ENCODE peak calls at places on chromosomes 7 and 10, in five cellular contexts. One of them, this sample, is unnamed.

GRCh38 chr7:70384891-70385290 is 747.1 kb upstream of the GALNT17 start:
- DNase-seq in B cell: no peak
- DNase-seq in Daoy: peak
- DNase-seq in stimulated activated CD4-positive, alpha-beta T cell treated with anti-CD3 and anti-CD28 coated beads, Interleukin-1b, Interleukin-23, amount 100 ng/mL, for 48 hours: no peak
- DNase-seq in Calu3: no peak
- DNase-seq in this sample: no peak

GRCh38 chr7:55192718-55193117 is 172.4 kb upstream of the LANCL2 start:
- DNase-seq in Daoy: peak
- DNase-seq in B cell: no peak
- DNase-seq in Calu3: no peak
- DNase-seq in stimulated activated CD4-positive, alpha-beta T cell treated with anti-CD3 and anti-CD28 coated beads, Interleukin-1b, Interleukin-23, amount 100 ng/mL, for 48 hours: no peak
- DNase-seq in this sample: no peak

GRCh38 chr7:132869166-132869861 is 212.6 kb downstream of the CHCHD3 start:
- DNase-seq in Daoy: no peak
- DNase-seq in Calu3: no peak
- DNase-seq in B cell: peak
- DNase-seq in stimulated activated CD4-positive, alpha-beta T cell treated with anti-CD3 and anti-CD28 coated beads, Interleukin-1b, Interleukin-23, amount 100 ng/mL, for 48 hours: no peak
- DNase-seq in this sample: no peak

GRCh38 chr10:49081532-49082275 is 33.6 kb downstream of the VSTM4 start:
- DNase-seq in stimulated activated CD4-positive, alpha-beta T cell treated with anti-CD3 and anti-CD28 coated beads, Interleukin-1b, Interleukin-23, amount 100 ng/mL, for 48 hours: no peak
- DNase-seq in Calu3: no peak
- DNase-seq in Daoy: no peak
- DNase-seq in B cell: no peak
- DNase-seq in this sample: no peak

GRCh38 chr10:43928425-43928968 is 279.8 kb upstream of the ZNF32 start:
- DNase-seq in stimulated activated CD4-positive, alpha-beta T cell treated with anti-CD3 and anti-CD28 coated beads, Interleukin-1b, Interleukin-23, amount 100 ng/mL, for 48 hours: no peak
- DNase-seq in Daoy: no peak
- DNase-seq in B cell: no peak
- DNase-seq in Calu3: no peak
- DNase-seq in this sample: no peak

GRCh38 chr7:63931985-63932577 is 66.6 kb upstream of the ZNF722 start:
- DNase-seq in Daoy: no peak
- DNase-seq in Calu3: no peak
- DNase-seq in B cell: no peak
- DNase-seq in stimulated activated CD4-positive, alpha-beta T cell treated with anti-CD3 and anti-CD28 coated beads, Interleukin-1b, Interleukin-23, amount 100 ng/mL, for 48 hours: no peak
- DNase-seq in this sample: no peak

GRCh38 chr10:48509974-48510692 is 94.7 kb downstream of the ARHGAP22 start:
- DNase-seq in Daoy: no peak
- DNase-seq in stimulated activated CD4-positive, alpha-beta T cell treated with anti-CD3 and anti-CD28 coated beads, Interleukin-1b, Interleukin-23, amount 100 ng/mL, for 48 hours: no peak
- DNase-seq in B cell: no peak
- DNase-seq in Calu3: peak
- DNase-seq in this sample: peak

GRCh38 chr7:132225216-132226030 is 350.8 kb downstream of the PLXNA4 start:
- DNase-seq in B cell: no peak
- DNase-seq in Calu3: peak
- DNase-seq in Daoy: peak
- DNase-seq in stimulated activated CD4-positive, alpha-beta T cell treated with anti-CD3 and anti-CD28 coated beads, Interleukin-1b, Interleukin-23, amount 100 ng/mL, for 48 hours: no peak
- DNase-seq in this sample: peak

GRCh38 chr10:87870154-87870553 is 6.7 kb downstream of the PTEN start:
- DNase-seq in B cell: no peak
- DNase-seq in Calu3: no peak
- DNase-seq in stimulated activated CD4-positive, alpha-beta T cell treated with anti-CD3 and anti-CD28 coated beads, Interleukin-1b, Interleukin-23, amount 100 ng/mL, for 48 hours: no peak
- DNase-seq in Daoy: no peak
- DNase-seq in this sample: no peak

GRCh38 chr7:19747740-19748339 is 25.6 kb downstream of the TMEM196 start:
- DNase-seq in B cell: peak
- DNase-seq in stimulated activated CD4-positive, alpha-beta T cell treated with anti-CD3 and anti-CD28 coated beads, Interleukin-1b, Interleukin-23, amount 100 ng/mL, for 48 hours: no peak
- DNase-seq in Calu3: peak
- DNase-seq in Daoy: peak
- DNase-seq in this sample: no peak

GRCh38 chr7:152015600-152015999 is 9.9 kb upstream of the GALNT11 start:
- DNase-seq in Daoy: no peak
- DNase-seq in B cell: no peak
- DNase-seq in Calu3: no peak
- DNase-seq in stimulated activated CD4-positive, alpha-beta T cell treated with anti-CD3 and anti-CD28 coated beads, Interleukin-1b, Interleukin-23, amount 100 ng/mL, for 48 hours: no peak
- DNase-seq in this sample: no peak

GRCh38 chr10:77296534-77297369 is 340.9 kb downstream of the KCNMA1 start:
- DNase-seq in B cell: no peak
- DNase-seq in Daoy: no peak
- DNase-seq in stimulated activated CD4-positive, alpha-beta T cell treated with anti-CD3 and anti-CD28 coated beads, Interleukin-1b, Interleukin-23, amount 100 ng/mL, for 48 hours: no peak
- DNase-seq in Calu3: no peak
- DNase-seq in this sample: peak

GRCh38 chr10:103708627-103709288 is 146.6 kb downstream of the SH3PXD2A start:
- DNase-seq in B cell: no peak
- DNase-seq in Daoy: no peak
- DNase-seq in Calu3: no peak
- DNase-seq in stimulated activated CD4-positive, alpha-beta T cell treated with anti-CD3 and anti-CD28 coated beads, Interleukin-1b, Interleukin-23, amount 100 ng/mL, for 48 hours: no peak
- DNase-seq in this sample: no peak

GRCh38 chr10:7984896-7985295 is 69.6 kb upstream of the GATA3 start:
- DNase-seq in stimulated activated CD4-positive, alpha-beta T cell treated with anti-CD3 and anti-CD28 coated beads, Interleukin-1b, Interleukin-23, amount 100 ng/mL, for 48 hours: no peak
- DNase-seq in Daoy: no peak
- DNase-seq in B cell: no peak
- DNase-seq in Calu3: no peak
- DNase-seq in this sample: no peak

GRCh38 chr7:139758388-139758787 is 19.4 kb downstream of the HIPK2 start:
- DNase-seq in Daoy: no peak
- DNase-seq in B cell: no peak
- DNase-seq in stimulated activated CD4-positive, alpha-beta T cell treated with anti-CD3 and anti-CD28 coated beads, Interleukin-1b, Interleukin-23, amount 100 ng/mL, for 48 hours: no peak
- DNase-seq in Calu3: no peak
- DNase-seq in this sample: peak

GRCh38 chr10:103620357-103620749 is 126.8 kb downstream of the NEURL1 start:
- DNase-seq in B cell: no peak
- DNase-seq in stimulated activated CD4-positive, alpha-beta T cell treated with anti-CD3 and anti-CD28 coated beads, Interleukin-1b, Interleukin-23, amount 100 ng/mL, for 48 hours: no peak
- DNase-seq in Daoy: no peak
- DNase-seq in Calu3: no peak
- DNase-seq in this sample: no peak

GRCh38 chr10:92965314-92965713 is 95.3 kb upstream of the CYP26C1 start:
- DNase-seq in Daoy: peak
- DNase-seq in Calu3: no peak
- DNase-seq in stimulated activated CD4-positive, alpha-beta T cell treated with anti-CD3 and anti-CD28 coated beads, Interleukin-1b, Interleukin-23, amount 100 ng/mL, for 48 hours: no peak
- DNase-seq in B cell: no peak
- DNase-seq in this sample: no peak

GRCh38 chr10:45395554-45395953 is 21.5 kb downstream of the ALOX5 start:
- DNase-seq in Daoy: no peak
- DNase-seq in stimulated activated CD4-positive, alpha-beta T cell treated with anti-CD3 and anti-CD28 coated beads, Interleukin-1b, Interleukin-23, amount 100 ng/mL, for 48 hours: no peak
- DNase-seq in Calu3: no peak
- DNase-seq in B cell: no peak
- DNase-seq in this sample: no peak

GRCh38 chr7:44116087-44116788 is 7.1 kb downstream of the POLD2 start:
- DNase-seq in Calu3: no peak
- DNase-seq in stimulated activated CD4-positive, alpha-beta T cell treated with anti-CD3 and anti-CD28 coated beads, Interleukin-1b, Interleukin-23, amount 100 ng/mL, for 48 hours: no peak
- DNase-seq in Daoy: no peak
- DNase-seq in B cell: no peak
- DNase-seq in this sample: no peak

GRCh38 chr7:69038915-69039314 is 559.4 kb upstream of the AUTS2 start:
- DNase-seq in Calu3: no peak
- DNase-seq in stimulated activated CD4-positive, alpha-beta T cell treated with anti-CD3 and anti-CD28 coated beads, Interleukin-1b, Interleukin-23, amount 100 ng/mL, for 48 hours: no peak
- DNase-seq in B cell: no peak
- DNase-seq in Daoy: no peak
- DNase-seq in this sample: no peak

GRCh38 chr7:5086256-5086655 is 40.6 kb downstream of the RBAK start:
- DNase-seq in stimulated activated CD4-positive, alpha-beta T cell treated with anti-CD3 and anti-CD28 coated beads, Interleukin-1b, Interleukin-23, amount 100 ng/mL, for 48 hours: no peak
- DNase-seq in Calu3: no peak
- DNase-seq in Daoy: no peak
- DNase-seq in B cell: no peak
- DNase-seq in this sample: no peak

GRCh38 chr7:11232462-11232861 is 258.8 kb downstream of the PHF14 start:
- DNase-seq in Daoy: peak
- DNase-seq in B cell: no peak
- DNase-seq in stimulated activated CD4-positive, alpha-beta T cell treated with anti-CD3 and anti-CD28 coated beads, Interleukin-1b, Interleukin-23, amount 100 ng/mL, for 48 hours: no peak
- DNase-seq in Calu3: no peak
- DNase-seq in this sample: no peak

GRCh38 chr10:3961082-3961481 is 176.1 kb upstream of the KLF6 start:
- DNase-seq in Calu3: no peak
- DNase-seq in stimulated activated CD4-positive, alpha-beta T cell treated with anti-CD3 and anti-CD28 coated beads, Interleukin-1b, Interleukin-23, amount 100 ng/mL, for 48 hours: peak
- DNase-seq in Daoy: no peak
- DNase-seq in B cell: peak
- DNase-seq in this sample: no peak

GRCh38 chr10:12699756-12700556 is 301.6 kb downstream of the CCDC3 start:
- DNase-seq in Calu3: no peak
- DNase-seq in B cell: no peak
- DNase-seq in Daoy: no peak
- DNase-seq in stimulated activated CD4-positive, alpha-beta T cell treated with anti-CD3 and anti-CD28 coated beads, Interleukin-1b, Interleukin-23, amount 100 ng/mL, for 48 hours: no peak
- DNase-seq in this sample: no peak

GRCh38 chr10:63384001-63384400 is 81.8 kb downstream of the JMJD1C start:
- DNase-seq in stimulated activated CD4-positive, alpha-beta T cell treated with anti-CD3 and anti-CD28 coated beads, Interleukin-1b, Interleukin-23, amount 100 ng/mL, for 48 hours: no peak
- DNase-seq in B cell: no peak
- DNase-seq in Calu3: no peak
- DNase-seq in Daoy: no peak
- DNase-seq in this sample: no peak

GRCh38 chr10:51224610-51225230 is 150.4 kb downstream of the PRKG1 start:
- DNase-seq in stimulated activated CD4-positive, alpha-beta T cell treated with anti-CD3 and anti-CD28 coated beads, Interleukin-1b, Interleukin-23, amount 100 ng/mL, for 48 hours: no peak
- DNase-seq in B cell: no peak
- DNase-seq in Daoy: no peak
- DNase-seq in Calu3: no peak
- DNase-seq in this sample: no peak

GRCh38 chr10:119940487-119940886 is 48.0 kb downstream of the SEC23IP start:
- DNase-seq in stimulated activated CD4-positive, alpha-beta T cell treated with anti-CD3 and anti-CD28 coated beads, Interleukin-1b, Interleukin-23, amount 100 ng/mL, for 48 hours: no peak
- DNase-seq in B cell: no peak
- DNase-seq in Calu3: no peak
- DNase-seq in Daoy: peak
- DNase-seq in this sample: no peak

This sample was measured in WERI-Rb-1.